ENCODE peak calls at places on chromosomes 13 and 19, in four cellular contexts. J is left lung, S is fibroblast of villous mesenchyme, E is Peyer's patch. U is an unnamed sample.

GRCh38 chr13:26838821-26839220 is 78.2 kb upstream of the GPR12 start:
- DNase-seq in E (no peak), S (no peak), J (no peak), U (no peak)

GRCh38 chr19:46186717-46187101 is 38.7 kb downstream of the IGFL2 start:
- DNase-seq in S (no peak), E (no peak), J (no peak), U (no peak)

GRCh38 chr19:39969266-39969665 is 1.7 kb upstream of the PSMC4 start:
- DNase-seq in J (no peak), E (no peak), S (peak; percentile 42), U (peak; percentile 68)

GRCh38 chr13:38951525-38952313 is 38.9 kb downstream of the STOML3 start:
- DNase-seq in J (no peak), E (no peak), S (no peak), U (peak; percentile 47)

GRCh38 chr13:29901714-29902631 is 51.6 kb upstream of the UBL3 start:
- DNase-seq in J (peak; percentile 68), S (peak; percentile 99), E (no peak), U (peak; percentile 86)

GRCh38 chr13:21231426-21231945 is 55.0 kb downstream of the MRPL57 start:
- DNase-seq in E (no peak), J (no peak), S (peak; percentile 6), U (no peak)

GRCh38 chr13:40539954-40540706 is 126.3 kb downstream of the FOXO1 start:
- DNase-seq in E (no peak), S (peak; percentile 82), J (no peak), U (peak; percentile 80)

GRCh38 chr19:45607071-45608029 is 5.3 kb upstream of the GPR4 start:
- DNase-seq in S (peak; percentile 74), E (peak; percentile 75), J (peak; percentile 68), U (peak; percentile 44)

GRCh38 chr19:41705393-41706174 is 2.8 kb upstream of the CEACAM5 start:
- DNase-seq in J (no peak), S (peak; percentile 5), E (no peak), U (peak; percentile 15)

GRCh38 chr13:42392706-42393572 is 121.0 kb downstream of the AKAP11 start:
- DNase-seq in E (no peak), S (peak; percentile 38), J (no peak), U (no peak)

GRCh38 chr19:5131866-5132561 is 163.1 kb downstream of the KDM4B start:
- DNase-seq in E (no peak), S (no peak), J (no peak), U (peak; percentile 11)

GRCh38 chr13:110138009-110138699 is 168.8 kb downstream of the COL4A1 start:
- DNase-seq in E (no peak), J (peak; percentile 81), S (peak; percentile 80), U (peak; percentile 72)

GRCh38 chr19:31518216-31518615 is 169.0 kb upstream of the TSHZ3 start:
- DNase-seq in J (no peak), S (no peak), E (no peak), U (no peak)

GRCh38 chr13:41587490-41587889 is 130.1 kb downstream of the RGCC start:
- DNase-seq in S (no peak), E (no peak), J (no peak), U (no peak)

GRCh38 chr13:39023761-39024160 is 14.1 kb downstream of the PROSER1 start:
- DNase-seq in E (no peak), J (no peak), S (peak; percentile 91), U (peak; percentile 61)

GRCh38 chr13:97660488-97661086 is 226.6 kb downstream of the RAP2A start:
- DNase-seq in E (no peak), S (no peak), J (no peak), U (no peak)

GRCh38 chr19:461664-462551 is 1.1 kb upstream of the SHC2 start:
- DNase-seq in S (no peak), J (no peak), E (peak; percentile 80), U (no peak)

GRCh38 chr19:16715613-16716012 is 4.0 kb upstream of the NWD1 start:
- DNase-seq in S (no peak), E (no peak), J (no peak), U (no peak)

GRCh38 chr13:79297128-79297527 is 108.9 kb downstream of the RBM26 start:
- DNase-seq in S (no peak), E (no peak), J (no peak), U (no peak)

GRCh38 chr13:41496420-41497234 is 39.3 kb downstream of the RGCC start:
- DNase-seq in E (no peak), S (peak; percentile 68), J (no peak), U (no peak)

GRCh38 chr13:23159587-23160240 is 21.1 kb upstream of the SGCG start:
- DNase-seq in J (no peak), S (no peak), E (no peak), U (no peak)

GRCh38 chr19:16896098-16896912 is 7.5 kb downstream of the F2RL3 start:
- DNase-seq in E (no peak), S (no peak), J (no peak), U (no peak)

GRCh38 chr13:110157718-110158117 is 149.2 kb downstream of the COL4A1 start:
- DNase-seq in J (no peak), E (no peak), S (no peak), U (no peak)

GRCh38 chr19:58089846-58090245 is 8.2 kb downstream of the ZSCAN18 start:
- DNase-seq in E (no peak), J (no peak), S (no peak), U (no peak)
- H3K4me3 ChIP-seq in E (no peak overlapping the region), J (no peak overlapping the region), S (no peak overlapping the region), U (no peak overlapping the region)

GRCh38 chr19:49593233-49594113 is 2.5 kb downstream of the PRR12 start:
- DNase-seq in S (peak; percentile 90), E (peak; percentile 95), J (peak; percentile 93), U (peak; percentile 81)
- TF ChIP-seq CTCF in S (no peak), E (no peak), J (no peak), U (no peak)

GRCh38 chr13:100362371-100362770 is 226.2 kb downstream of the GGACT start:
- DNase-seq in J (no peak), S (no peak), E (no peak), U (no peak)

GRCh38 chr13:100357764-100358163 is 230.8 kb downstream of the GGACT start:
- DNase-seq in S (no peak), J (no peak), E (no peak), U (no peak)

GRCh38 chr13:100361504-100361903 is 227.1 kb downstream of the GGACT start:
- DNase-seq in E (no peak), J (no peak), S (peak; percentile 55), U (peak; percentile 42)

GRCh38 chr13:100356889-100357288 is 231.7 kb downstream of the GGACT start:
- DNase-seq in E (no peak), S (peak; percentile 88), J (no peak), U (no peak)
- H3K4me3 ChIP-seq in E (no peak overlapping the region), S (peak overlapping the region; percentile 38), J (no peak overlapping the region), U (no peak overlapping the region)

DNA sequence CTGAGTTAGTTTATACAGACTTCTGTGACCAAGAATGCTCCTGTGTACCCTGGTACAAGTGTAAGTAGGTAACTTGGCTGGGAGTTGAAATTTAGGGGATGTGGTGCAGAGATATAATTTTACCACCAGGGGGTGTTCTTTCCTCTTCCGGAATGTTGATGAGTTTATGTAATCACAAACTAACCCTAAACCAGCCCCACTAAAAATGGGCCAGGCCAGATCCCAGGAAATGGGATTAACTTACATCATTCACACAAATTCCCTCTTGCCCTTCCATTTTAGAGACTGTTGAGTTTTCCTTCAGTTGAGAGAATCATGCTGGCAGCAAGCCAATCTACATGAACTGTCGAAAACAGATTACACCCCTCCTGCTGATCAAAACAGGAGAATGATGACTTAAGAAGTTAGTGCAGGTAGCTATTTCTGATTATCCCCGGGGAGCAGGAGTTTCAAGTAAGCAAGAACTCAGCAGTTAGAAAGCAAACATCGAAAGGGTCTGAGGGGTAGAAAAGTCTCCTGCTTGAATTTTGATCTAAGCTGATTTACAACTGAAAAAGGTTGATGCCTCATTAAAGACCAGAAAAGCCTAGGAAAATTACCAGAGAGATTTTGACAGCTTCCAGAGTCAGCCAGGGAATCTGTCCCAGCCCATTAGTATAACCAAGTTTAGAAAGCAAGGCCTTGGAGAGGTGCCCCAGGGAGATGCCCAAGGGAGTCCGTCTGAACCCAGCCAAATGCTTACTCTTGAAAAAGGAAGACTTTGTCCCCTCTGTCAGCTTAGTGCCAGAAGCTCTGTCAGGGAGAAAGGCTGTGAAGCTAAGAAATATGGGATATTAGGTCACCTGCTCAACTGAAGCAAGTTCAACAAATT is 32.3 kb upstream of the MED4 start:
- DNase-seq in J (no peak), S (peak; percentile 85), E (no peak), U (peak; percentile 80)
- TF ChIP-seq CTCF in J (peak; percentile 79), S (peak; percentile 76), E (peak; percentile 81), U (peak; percentile 65)

GRCh38 chr19:13060233-13060963 is 42.3 kb downstream of the LYL1 start:
- DNase-seq in J (no peak), E (no peak), S (no peak), U (no peak)
- H3K4me3 ChIP-seq in J (no peak overlapping the region), E (peak overlapping the region; percentile 51), S (peak overlapping the region; percentile 18), U (no peak overlapping the region)

GRCh38 chr13:47588676-47589075 is 412.4 kb downstream of the SUCLA2 start:
- DNase-seq in E (no peak), J (no peak), S (no peak), U (no peak)
- TF ChIP-seq CTCF in E (no peak), J (no peak), S (no peak), U (no peak)

DNA sequence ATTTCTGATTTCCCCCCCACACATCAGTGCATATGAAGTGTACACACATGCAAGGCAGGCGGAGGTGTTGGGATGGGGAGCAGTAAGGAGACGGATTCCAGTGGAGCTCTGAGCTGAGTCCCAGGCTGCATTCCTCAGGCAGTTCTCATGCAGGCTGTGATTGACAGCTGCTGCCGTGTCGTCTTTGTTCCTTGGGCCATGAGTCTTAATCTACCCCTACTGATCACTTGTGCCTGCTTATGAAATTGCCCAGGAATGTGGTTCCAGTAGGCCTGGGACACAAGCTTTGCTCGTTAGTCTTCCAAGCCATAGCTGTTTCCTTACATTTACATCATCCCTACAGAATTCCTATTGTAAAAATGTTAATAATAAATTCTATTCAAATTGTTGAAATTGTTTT is 1241.9 kb downstream of the UQCRFS1 start:
- DNase-seq in E (no peak), J (no peak), S (no peak), U (peak; percentile 29)
- H3K4me3 ChIP-seq in E (no peak overlapping the region), J (no peak overlapping the region), S (no peak overlapping the region), U (no peak overlapping the region)

GRCh38 chr13:77022341-77022740 is 4.6 kb downstream of the FBXL3 start:
- DNase-seq in J (no peak), E (no peak), S (peak; percentile 57), U (peak; percentile 40)

GRCh38 chr13:77028202-77028601 is 1.2 kb upstream of the FBXL3 start:
- DNase-seq in J (no peak), S (no peak), E (no peak), U (no peak)

GRCh38 chr13:77029436-77029835 is 2.5 kb upstream of the FBXL3 start:
- DNase-seq in E (no peak), J (no peak), S (no peak), U (peak; percentile 19)

GRCh38 chr13:77026783-77027621 is at the start of gene FBXL3:
- DNase-seq in J (peak; percentile 88), E (peak; percentile 93), S (peak; percentile 92), U (peak; percentile 75)

DNA sequence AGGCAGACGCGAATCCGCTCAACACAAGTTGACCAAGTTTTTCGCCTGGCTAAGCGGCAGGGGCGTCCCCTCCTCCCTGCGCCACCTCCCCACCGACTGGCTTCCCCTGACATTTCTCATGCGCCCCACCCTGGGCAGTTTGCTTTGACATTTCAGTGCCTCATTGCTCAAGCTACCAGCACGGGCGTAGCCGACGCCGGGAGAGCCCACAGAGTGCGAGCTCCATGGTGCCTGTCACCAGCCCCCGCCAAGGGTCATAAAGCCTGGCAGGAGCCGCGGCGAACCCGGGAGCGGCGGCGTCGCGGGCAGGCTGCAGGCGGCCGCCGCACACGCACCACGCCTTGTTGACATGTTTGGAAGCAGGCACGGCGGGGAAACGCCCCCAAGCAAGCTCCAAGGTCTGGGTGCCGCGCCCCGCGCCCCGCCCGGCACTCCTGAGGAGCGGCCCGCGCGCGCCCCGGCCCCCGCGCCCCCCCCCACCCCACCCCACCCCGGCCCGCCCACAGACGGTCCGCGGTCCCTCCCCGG is 640 bp downstream of the FBXL3 start:
- DNase-seq in E (peak; percentile 95), S (peak; percentile 74), J (peak; percentile 88), U (peak; percentile 61)
- TF ChIP-seq CTCF in E (no peak), S (no peak), J (no peak), U (no peak)

U was measured in bronchial epithelial cell.